ENCODE peak calls at places on chromosomes 6 and 20, in six cellular contexts. I is A673, E is progenitor cell of endocrine pancreas, F is kidney, O is foreskin fibroblast, D is choroid plexus epithelial cell. K is an unnamed sample.

GRCh38 chr20:50389437-50389807 is 120.8 kb upstream of the PTPN1 start:
- DNase-seq in O (no peak), E (no peak), F (no peak), D (no peak), I (no peak), K (no peak)

GRCh38 chr20:51810155-51811039 is 8.1 kb upstream of the SALL4 start:
- DNase-seq in E (no peak), O (no peak), D (no peak), I (peak), F (no peak), K (no peak)

GRCh38 chr6:133240511-133241087 is 558 bp upstream of the EYA4 start:
- DNase-seq in O (peak), E (peak), D (peak), I (peak), F (peak), K (no peak)

GRCh38 chr20:63709149-63709527 is 1.3 kb downstream of the ZGPAT start:
- DNase-seq in D (no peak), I (no peak), E (no peak), O (no peak), F (no peak), K (no peak)

GRCh38 chr6:85484941-85485340 is 35.1 kb downstream of the NT5E start:
- DNase-seq in F (no peak), O (no peak), E (no peak), D (no peak), I (no peak), K (no peak)

GRCh38 chr6:138107752-138108592 is 753 bp upstream of the PERP start:
- DNase-seq in D (no peak), I (no peak), O (no peak), E (peak), F (no peak), K (peak)

GRCh38 chr6:133067960-133068359 is 173.2 kb upstream of the EYA4 start:
- DNase-seq in D (no peak), O (no peak), F (no peak), E (no peak), I (no peak), K (no peak)

GRCh38 chr6:273441-274111 is 18.7 kb upstream of the DUSP22 start:
- DNase-seq in E (no peak), O (no peak), F (no peak), I (no peak), D (peak), K (no peak)

GRCh38 chr6:71619836-71620235 is 266.5 kb upstream of the RIMS1 start:
- DNase-seq in O (no peak), F (no peak), D (no peak), E (no peak), I (no peak), K (no peak)

GRCh38 chr6:167896648-167897047 is 69.9 kb downstream of the AFDN start:
- DNase-seq in F (no peak), E (no peak), I (no peak), D (no peak), O (no peak), K (no peak)

GRCh38 chr20:47413189-47413588 is 56.7 kb upstream of the ZMYND8 start:
- DNase-seq in O (no peak), D (no peak), F (peak), E (no peak), I (no peak), K (no peak)

GRCh38 chr20:39879296-39879695 is 809.7 kb downstream of the MAFB start:
- DNase-seq in D (no peak), O (peak), E (no peak), I (no peak), F (no peak), K (no peak)

GRCh38 chr6:111679126-111679525 is 73.4 kb upstream of the TRAF3IP2 start:
- DNase-seq in I (no peak), D (no peak), E (no peak), O (no peak), F (no peak), K (no peak)
- TF ChIP-seq CTCF in I (no peak), D (no peak), E (no peak), O (no peak), F (no peak), K (no peak)

DNA sequence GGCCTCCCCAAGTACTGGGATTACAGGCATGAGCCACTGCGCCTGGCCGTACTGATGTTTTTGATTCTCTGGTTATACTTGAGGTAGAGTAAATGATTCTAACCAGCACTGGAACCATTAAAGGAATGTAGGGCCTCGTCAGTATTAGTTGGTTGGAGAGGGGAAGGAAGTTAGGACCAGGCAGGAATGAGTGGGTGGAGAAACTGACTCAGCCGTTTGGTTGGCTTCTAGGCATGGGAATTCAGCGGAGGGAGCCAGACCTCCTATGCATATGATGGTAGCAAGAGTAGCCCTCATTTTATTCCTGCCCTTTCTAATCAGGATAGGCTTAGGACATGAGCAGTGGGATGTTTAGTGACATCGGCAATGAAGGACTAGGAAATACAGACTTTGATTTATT is 19.0 kb upstream of the SERINC3 start:
- DNase-seq in D (peak), O (peak), F (no peak), E (no peak), I (peak), K (no peak)
- TF ChIP-seq CTCF in D (no peak), O (no peak), F (no peak), E (no peak), I (no peak), K (no peak)

GRCh38 chr20:9460518-9460917 is 53.9 kb upstream of the LAMP5 start:
- DNase-seq in O (peak), D (peak), E (no peak), I (peak), F (no peak), K (no peak)
- TF ChIP-seq CTCF in O (no peak), D (no peak), E (no peak), I (no peak), F (no peak), K (no peak)

DNA sequence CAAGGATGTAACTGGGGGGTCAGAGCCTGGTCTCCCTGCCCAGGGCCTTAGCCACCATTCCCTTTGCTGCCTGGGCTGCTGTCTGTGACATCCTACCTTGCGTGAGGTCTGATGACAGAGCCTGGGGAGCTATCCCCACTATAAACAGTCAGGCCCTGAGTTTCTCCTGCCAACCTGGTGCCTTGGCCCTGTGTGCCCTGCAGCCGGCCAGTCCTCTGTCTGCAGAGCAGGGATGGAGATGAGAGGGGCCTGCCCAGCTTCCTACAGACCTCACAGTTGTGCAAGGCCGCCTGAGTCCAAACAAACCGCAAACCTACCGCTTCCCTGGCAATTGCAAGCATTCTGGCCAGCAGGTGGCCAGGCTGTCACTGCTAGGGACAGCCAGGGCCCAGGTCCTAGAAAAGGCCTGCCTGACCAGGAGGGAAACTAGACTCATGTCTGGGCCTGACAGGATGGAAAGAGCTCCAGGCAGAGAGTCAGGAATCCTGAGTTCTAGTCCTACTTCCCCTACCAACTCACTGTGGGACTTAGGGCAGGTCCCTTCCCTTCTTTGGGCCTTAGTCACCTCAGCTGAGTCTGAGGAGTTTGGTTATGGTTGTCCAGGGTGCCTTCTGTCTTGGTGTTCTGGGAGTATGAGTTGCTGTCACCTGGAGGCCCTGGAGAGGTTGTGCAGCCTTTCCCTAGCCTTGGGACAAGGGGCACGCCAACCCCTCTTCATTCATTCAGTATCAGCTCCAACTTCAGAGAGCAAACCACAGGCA is 86.2 kb downstream of the VEGFA start:
- DNase-seq in D (peak), O (peak), F (no peak), I (no peak), E (peak), K (peak)
- TF ChIP-seq CTCF in D (peak), O (no peak), F (peak), I (peak), E (peak), K (peak)

GRCh38 chr20:59600472-59600871 is 3.9 kb upstream of the PHACTR3 start:
- DNase-seq in F (no peak), D (no peak), I (no peak), E (no peak), O (no peak), K (no peak)
- TF ChIP-seq CTCF in F (no peak), D (no peak), I (no peak), E (no peak), O (no peak), K (no peak)

GRCh38 chr20:1275919-1276318 is 9.8 kb downstream of the SNPH start:
- DNase-seq in F (no peak), I (no peak), O (no peak), E (no peak), D (no peak), K (no peak)

GRCh38 chr20:1278993-1279392 is 12.9 kb downstream of the SNPH start:
- DNase-seq in O (no peak), F (no peak), E (no peak), D (no peak), I (no peak), K (no peak)

GRCh38 chr20:1280421-1281102 is 14.5 kb downstream of the SNPH start:
- DNase-seq in E (no peak), I (no peak), O (peak), F (no peak), D (no peak), K (no peak)

GRCh38 chr20:1277529-1278322 is 11.6 kb downstream of the SNPH start:
- DNase-seq in I (no peak), E (no peak), F (no peak), O (no peak), D (no peak), K (no peak)

GRCh38 chr20:1278323-1278660 is 12.2 kb downstream of the SNPH start:
- DNase-seq in F (no peak), I (no peak), D (no peak), E (no peak), O (no peak), K (no peak)
- TF ChIP-seq CTCF in F (no peak), I (no peak), D (no peak), E (no peak), O (no peak), K (no peak)

DNA sequence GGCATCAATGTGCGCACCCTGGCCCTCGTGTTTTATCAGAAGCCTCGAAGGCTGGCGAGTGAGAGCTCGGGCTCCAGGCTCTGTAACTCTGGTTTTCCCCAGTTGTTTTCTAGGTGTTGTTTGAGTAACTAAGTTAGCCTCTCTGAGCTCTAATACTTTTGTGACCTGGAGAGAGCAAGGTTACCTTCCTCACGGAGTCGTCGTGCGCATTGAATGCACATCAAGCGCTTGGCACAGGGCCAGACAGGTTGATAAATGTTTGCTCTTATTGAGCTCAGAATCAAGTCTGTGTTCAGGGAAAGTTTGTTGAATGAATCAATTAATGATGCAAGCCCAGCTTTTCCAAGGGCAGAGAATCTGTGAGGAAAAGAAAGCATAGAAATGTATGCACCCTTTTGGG is 33.5 kb downstream of the EDN3 start:
- DNase-seq in D (no peak), F (no peak), O (no peak), I (no peak), E (no peak), K (peak)
- TF ChIP-seq CTCF in D (no peak), F (no peak), O (no peak), I (no peak), E (no peak), K (no peak)

DNA sequence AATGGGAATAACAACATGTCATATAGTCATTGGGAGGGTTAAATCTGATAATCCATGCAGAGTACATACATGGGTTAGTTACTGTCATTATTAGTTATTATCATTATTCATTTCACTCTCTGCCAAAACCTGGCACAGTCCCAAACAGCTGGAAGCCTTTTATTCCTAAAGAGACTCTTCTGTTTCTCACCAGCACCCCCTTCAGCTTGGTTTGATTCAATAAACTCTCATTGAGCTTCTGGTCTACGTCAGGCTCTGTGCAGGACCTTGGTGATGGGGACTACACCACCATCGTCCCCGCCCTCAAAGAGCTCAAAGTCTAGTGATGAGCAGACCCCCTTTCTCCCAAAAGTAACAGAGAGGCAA is 2.3 kb downstream of the KCNK15 start:
- DNase-seq in I (peak), O (peak), D (no peak), F (no peak), E (no peak), K (no peak)
- TF ChIP-seq CTCF in I (no peak), O (no peak), D (no peak), F (no peak), E (no peak), K (no peak)

GRCh38 chr6:155867682-155868081 is 412.0 kb upstream of the NOX3 start:
- DNase-seq in F (no peak), O (no peak), I (no peak), D (no peak), E (no peak), K (no peak)

GRCh38 chr6:155872961-155873360 is 417.3 kb upstream of the NOX3 start:
- DNase-seq in D (no peak), I (no peak), F (no peak), E (no peak), O (no peak), K (no peak)
- TF ChIP-seq CTCF in D (no peak), I (no peak), F (no peak), E (no peak), O (no peak), K (no peak)

K was measured in Peyer's patch.